ENCODE peak calls at places on chromosomes 13 and 19, in four cellular contexts. G is AG08396, D is GM10248, J is fibroblast of the conjunctiva. U is an unnamed sample.

GRCh38 chr13:21668665-21669599 is 1.9 kb upstream of the FGF9 start:
- DNase-seq in G (peak), D (peak), J (no peak), U (peak)

GRCh38 chr19:33947565-33947964 is 150.9 kb downstream of the KCTD15 start:
- DNase-seq in J (no peak), G (no peak), D (no peak), U (no peak)

GRCh38 chr13:46143239-46143701 is 38.4 kb upstream of the CPB2 start:
- DNase-seq in G (no peak), J (no peak), D (no peak), U (peak)

GRCh38 chr19:2240881-2241760 is 4.5 kb downstream of the SF3A2 start:
- DNase-seq in J (no peak), G (no peak), D (no peak), U (no peak)

GRCh38 chr19:55528030-55528801 is 8.7 kb downstream of the SBK2 start:
- DNase-seq in G (no peak), D (no peak), J (no peak), U (peak)

GRCh38 chr13:75704194-75704941 is 68.2 kb downstream of the LMO7 start:
- DNase-seq in G (peak), J (no peak), D (no peak), U (no peak)

GRCh38 chr19:34253711-34254551 is 423 bp upstream of the GARRE1 start:
- DNase-seq in G (peak), J (no peak), D (peak), U (peak)

GRCh38 chr13:43469791-43470190 is 317.0 kb downstream of the ENOX1 start:
- DNase-seq in J (no peak), D (no peak), G (no peak), U (no peak)

GRCh38 chr19:10625003-10625761 is at the start of gene SLC44A2:
- DNase-seq in J (peak), G (peak), D (no peak), U (peak)

GRCh38 chr19:21202865-21203494 is 61.1 kb downstream of the ZNF431 start:
- DNase-seq in J (no peak), G (peak), D (peak), U (peak)

GRCh38 chr19:18437481-18438330 is at the start of gene ISYNA1:
- DNase-seq in D (peak), J (no peak), G (peak), U (peak)

GRCh38 chr19:19539738-19540703 is 2.0 kb downstream of the CILP2 start:
- DNase-seq in D (peak), G (peak), J (peak), U (peak)

GRCh38 chr13:59259416-59260000 is 904.2 kb downstream of the DIAPH3 start:
- DNase-seq in D (no peak), J (no peak), G (no peak), U (no peak)

GRCh38 chr19:3857449-3858003 is 11.3 kb downstream of the ZFR2 start:
- DNase-seq in G (no peak), D (peak), J (no peak), U (no peak)

GRCh38 chr19:2244122-2244411 is 5.1 kb upstream of the AMH start:
- DNase-seq in G (no peak), J (no peak), D (no peak), U (no peak)

U was measured in hepatocyte.